ENCODE peak calls at places on chromosomes 16 and 17, in ten cellular contexts. Q is GM12878, C is PC-3, X is kidney, E is HCT116, F is mammary epithelial cell, K is NT2/D1, N is H1, Y is fibroblast of lung, W is neural progenitor cell. I is an unnamed sample.

GRCh38 chr17:80872999-80873951 is 118.4 kb upstream of the CHMP6 start:
- DNase-seq in Q (no peak), C (peak), X (peak), E (no peak), F (peak), K (peak), N (peak), Y (peak), W (peak), I (peak)

GRCh38 chr16:31754998-31755615 is 118.5 kb upstream of the ZNF267 start:
- DNase-seq in Q (no peak), C (no peak), X (no peak), E (no peak), F (no peak), K (no peak), N (no peak), Y (no peak), W (no peak), I (no peak)

GRCh38 chr17:37494401-37494831 is 4.7 kb downstream of the DUSP14 start:
- DNase-seq in Q (no peak), C (no peak), X (no peak), E (no peak), F (no peak), K (no peak), N (no peak), Y (peak), W (no peak), I (no peak)

GRCh38 chr16:67394271-67395104 is 1.2 kb upstream of the TPPP3 start:
- DNase-seq in Q (no peak), C (no peak), X (peak), E (no peak), F (no peak), K (no peak), N (no peak), Y (no peak), W (peak), I (peak)

GRCh38 chr17:15263206-15263579 is 1.9 kb downstream of the PMP22 start:
- DNase-seq in Q (no peak), C (peak), X (peak), E (no peak), F (peak), K (no peak), N (no peak), Y (peak), W (peak), I (peak)

GRCh38 chr16:48632137-48632774 is 22.3 kb upstream of the N4BP1 start:
- DNase-seq in Q (no peak), C (no peak), X (no peak), E (no peak), F (no peak), K (no peak), N (no peak), Y (no peak), W (no peak), I (no peak)

GRCh38 chr17:5042152-5043022 is 7.2 kb upstream of the SLC52A1 start:
- DNase-seq in Q (no peak), C (no peak), X (no peak), E (no peak), F (no peak), K (no peak), N (no peak), Y (no peak), W (no peak), I (no peak)

GRCh38 chr16:4682616-4683254 is 10.6 kb upstream of the NUDT16L1 start:
- DNase-seq in Q (no peak), C (peak), X (peak), E (no peak), F (peak), K (peak), N (peak), Y (peak), W (peak), I (no peak)

GRCh38 chr16:51407199-51407598 is 256.1 kb upstream of the SALL1 start:
- DNase-seq in Q (peak), C (no peak), X (no peak), E (no peak), F (peak), K (no peak), N (no peak), Y (peak), W (no peak), I (no peak)

GRCh38 chr16:3584412-3584811 is 7.2 kb upstream of the NLRC3 start:
- DNase-seq in Q (no peak), C (no peak), X (no peak), E (no peak), F (no peak), K (no peak), N (no peak), Y (no peak), W (no peak), I (no peak)

GRCh38 chr17:73338050-73338491 is 26.3 kb upstream of the CDC42EP4 start:
- DNase-seq in Q (no peak), C (no peak), X (peak), E (no peak), F (no peak), K (no peak), N (no peak), Y (peak), W (no peak), I (no peak)

GRCh38 chr16:3664187-3664896 is 9.9 kb downstream of the DNASE1 start:
- DNase-seq in Q (no peak), C (no peak), X (peak), E (no peak), F (no peak), K (no peak), N (no peak), Y (no peak), W (no peak), I (no peak)

GRCh38 chr16:14289692-14290340 is 218.7 kb downstream of the MRTFB start:
- DNase-seq in Q (no peak), C (peak), X (no peak), E (peak), F (no peak), K (no peak), N (no peak), Y (no peak), W (peak), I (no peak)

GRCh38 chr17:79987187-79987889 is 48.3 kb downstream of the TBC1D16 start:
- DNase-seq in Q (no peak), C (peak), X (peak), E (peak), F (peak), K (no peak), N (no peak), Y (peak), W (peak), I (no peak)

GRCh38 chr17:9307313-9307998 is 268.2 kb downstream of the STX8 start:
- DNase-seq in Q (no peak), C (no peak), X (no peak), E (no peak), F (no peak), K (no peak), N (no peak), Y (peak), W (peak), I (no peak)

GRCh38 chr17:80868022-80868609 is 123.5 kb upstream of the CHMP6 start:
- DNase-seq in Q (no peak), C (no peak), X (no peak), E (no peak), F (no peak), K (no peak), N (no peak), Y (no peak), W (no peak), I (no peak)

GRCh38 chr17:1493291-1493980 is 950 bp upstream of the MYO1C start:
- DNase-seq in Q (no peak), C (no peak), X (no peak), E (no peak), F (no peak), K (no peak), N (no peak), Y (no peak), W (no peak), I (no peak)

GRCh38 chr17:32873114-32873513 is 3.8 kb downstream of the MYO1D start:
- DNase-seq in Q (no peak), C (peak), X (no peak), E (no peak), F (peak), K (no peak), N (no peak), Y (no peak), W (no peak), I (no peak)

GRCh38 chr17:32871736-32872135 is 5.2 kb downstream of the MYO1D start:
- DNase-seq in Q (no peak), C (no peak), X (no peak), E (no peak), F (no peak), K (no peak), N (no peak), Y (no peak), W (no peak), I (no peak)

GRCh38 chr17:32870027-32870670 is 6.8 kb downstream of the MYO1D start:
- DNase-seq in Q (no peak), C (no peak), X (no peak), E (no peak), F (no peak), K (no peak), N (no peak), Y (peak), W (no peak), I (no peak)

GRCh38 chr17:32869345-32870026 is 7.4 kb downstream of the MYO1D start:
- DNase-seq in Q (no peak), C (peak), X (no peak), E (no peak), F (no peak), K (no peak), N (no peak), Y (no peak), W (no peak), I (no peak)

GRCh38 chr17:32870969-32871368 is 6.0 kb downstream of the MYO1D start:
- DNase-seq in Q (no peak), C (no peak), X (no peak), E (no peak), F (no peak), K (no peak), N (no peak), Y (no peak), W (no peak), I (no peak)
- H3K9ac ChIP-seq in Q (no peak), C (no peak), X (no peak), E (no peak), F (no peak), K (no peak), N (no peak), Y (no peak), W (no peak), I (no peak)

GRCh38 chr17:74632196-74632540 is 8.6 kb upstream of the CD300E start:
- DNase-seq in Q (no peak), C (no peak), X (no peak), E (no peak), F (no peak), K (no peak), N (no peak), Y (no peak), W (no peak), I (no peak)

GRCh38 chr17:74631468-74632195 is 8.1 kb upstream of the CD300E start:
- DNase-seq in Q (peak), C (no peak), X (no peak), E (no peak), F (no peak), K (no peak), N (no peak), Y (no peak), W (no peak), I (no peak)

GRCh38 chr17:74633261-74633783 is 9.8 kb upstream of the CD300E start:
- DNase-seq in Q (no peak), C (no peak), X (no peak), E (no peak), F (no peak), K (no peak), N (no peak), Y (no peak), W (no peak), I (no peak)

GRCh38 chr17:74635418-74635817 is 11.9 kb upstream of the CD300E start:
- DNase-seq in Q (peak), C (no peak), X (no peak), E (no peak), F (no peak), K (no peak), N (no peak), Y (no peak), W (peak), I (peak)

DNA sequence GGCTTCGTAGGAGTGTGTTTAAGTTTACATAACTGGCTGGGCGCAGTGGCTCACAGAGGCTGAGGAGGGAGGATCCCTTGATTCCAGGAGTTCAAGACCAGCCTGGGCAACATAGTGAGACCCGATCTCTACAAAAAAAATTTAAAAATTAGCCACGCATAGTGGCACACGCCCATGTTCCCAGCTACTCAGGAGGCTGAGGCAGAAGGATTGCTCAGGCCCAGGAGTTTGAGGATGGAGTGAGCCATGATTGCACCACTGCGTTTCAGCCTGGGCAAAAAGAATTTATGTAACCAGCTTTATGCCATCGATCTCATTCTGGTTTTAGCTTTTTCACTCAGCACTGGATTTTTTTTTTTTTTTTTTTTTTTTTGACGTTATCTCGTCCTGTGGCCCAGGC is 9.1 kb upstream of the CD300E start:
- DNase-seq in Q (no peak), C (no peak), X (no peak), E (no peak), F (no peak), K (no peak), N (no peak), Y (no peak), W (no peak), I (no peak)
- H3K9ac ChIP-seq in Q (no peak), C (no peak), X (no peak), E (no peak), F (no peak), K (no peak), N (no peak), Y (no peak), W (no peak), I (no peak)

GRCh38 chr16:85447657-85448313 is 165.3 kb upstream of the GSE1 start:
- DNase-seq in Q (no peak), C (no peak), X (no peak), E (no peak), F (no peak), K (no peak), N (no peak), Y (no peak), W (no peak), I (no peak)
- H3K9ac ChIP-seq in Q (no peak), C (no peak), X (no peak), E (no peak), F (no peak), K (no peak), N (no peak), Y (no peak), W (no peak), I (peak)

GRCh38 chr16:73058616-73059409 is 10.9 kb upstream of the ZFHX3 start:
- DNase-seq in Q (no peak), C (peak), X (peak), E (peak), F (peak), K (no peak), N (no peak), Y (peak), W (peak), I (peak)

GRCh38 chr16:73058221-73058615 is 10.3 kb upstream of the ZFHX3 start:
- DNase-seq in Q (no peak), C (no peak), X (peak), E (no peak), F (peak), K (no peak), N (no peak), Y (peak), W (no peak), I (peak)

GRCh38 chr16:73057369-73058210 is 9.7 kb upstream of the ZFHX3 start:
- DNase-seq in Q (no peak), C (no peak), X (peak), E (no peak), F (peak), K (no peak), N (no peak), Y (peak), W (peak), I (peak)

GRCh38 chr16:73056383-73056782 is 8.5 kb upstream of the ZFHX3 start:
- DNase-seq in Q (no peak), C (no peak), X (no peak), E (no peak), F (no peak), K (no peak), N (no peak), Y (no peak), W (no peak), I (no peak)

DNA sequence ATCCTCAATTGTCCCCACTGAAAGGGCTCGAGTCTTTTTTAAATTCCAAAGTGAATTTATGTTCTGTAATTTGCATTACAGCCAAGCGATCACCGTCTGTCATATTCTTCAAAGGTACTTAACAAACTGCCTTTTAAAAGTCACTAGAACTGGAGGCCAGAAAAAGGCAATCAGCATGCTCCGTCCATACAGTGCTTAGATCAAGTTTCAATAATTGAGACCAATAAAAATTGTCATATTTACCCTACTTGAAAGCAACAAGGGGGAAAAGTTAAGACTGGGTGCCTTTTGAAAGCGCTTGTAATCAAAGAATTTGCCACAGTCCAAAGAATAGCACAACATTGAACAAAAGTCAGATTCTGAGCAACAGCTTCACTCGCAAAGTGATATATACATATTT is 9.0 kb upstream of the ZFHX3 start:
- DNase-seq in Q (no peak), C (peak), X (no peak), E (no peak), F (no peak), K (no peak), N (no peak), Y (no peak), W (no peak), I (no peak)
- H3K9ac ChIP-seq in Q (no peak), C (peak), X (peak), E (peak), F (peak), K (no peak), N (no peak), Y (peak), W (no peak), I (no peak)

GRCh38 chr16:70572050-70572925 is 48.7 kb downstream of the SF3B3 start:
- DNase-seq in Q (no peak), C (no peak), X (no peak), E (no peak), F (no peak), K (no peak), N (no peak), Y (no peak), W (no peak), I (no peak)
- H3K9ac ChIP-seq in Q (no peak), C (no peak), X (no peak), E (no peak), F (no peak), K (no peak), N (no peak), Y (no peak), W (no peak), I (no peak)

GRCh38 chr17:48568499-48569259 is 9.5 kb downstream of the HOXB4 start:
- DNase-seq in Q (no peak), C (no peak), X (no peak), E (no peak), F (peak), K (no peak), N (no peak), Y (peak), W (no peak), I (no peak)
- H3K9ac ChIP-seq in Q (no peak), C (no peak), X (no peak), E (no peak), F (no peak), K (no peak), N (no peak), Y (peak), W (no peak), I (no peak)

GRCh38 chr17:65246252-65246651 is 109.1 kb downstream of the RGS9 start:
- DNase-seq in Q (no peak), C (no peak), X (no peak), E (no peak), F (no peak), K (no peak), N (no peak), Y (no peak), W (no peak), I (no peak)

GRCh38 chr17:65249774-65250173 is 112.6 kb downstream of the RGS9 start:
- DNase-seq in Q (no peak), C (peak), X (no peak), E (no peak), F (no peak), K (no peak), N (no peak), Y (no peak), W (no peak), I (no peak)

DNA sequence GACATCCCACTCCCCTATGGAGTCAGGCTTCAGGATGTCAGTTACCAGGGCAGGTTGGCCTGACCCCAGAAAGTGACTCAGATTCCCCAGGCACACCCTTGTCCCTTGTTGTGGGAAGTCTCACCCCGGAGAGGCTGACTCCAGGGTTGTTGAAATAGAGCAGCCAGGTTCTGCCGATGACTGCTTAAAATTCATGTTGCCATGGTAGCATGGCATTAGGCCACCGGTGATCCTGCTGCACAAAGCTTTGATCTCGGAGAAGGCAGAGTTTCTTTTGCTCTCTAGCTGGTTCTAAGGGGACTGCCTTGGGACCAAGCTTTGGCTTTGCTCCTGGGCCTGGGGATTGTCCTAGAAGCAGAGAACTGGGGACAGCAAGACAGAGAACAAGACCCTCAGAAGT is 106.7 kb downstream of the RGS9 start:
- DNase-seq in Q (no peak), C (peak), X (no peak), E (peak), F (peak), K (peak), N (no peak), Y (peak), W (peak), I (peak)
- H3K9ac ChIP-seq in Q (no peak), C (no peak), X (no peak), E (peak), F (no peak), K (no peak), N (no peak), Y (no peak), W (no peak), I (no peak)